ENCODE peak calls at places on chromosomes 4 and X, in nine cellular contexts. F is K562, N is sigmoid colon, A is HL-60, D is H1, V is Panc1, J is suprapubic skin, C is SK-N-SH, M is stomach. R is an unnamed sample.

GRCh38 chrX:73215263-73215662 is 612 bp upstream of the NAP1L2 start:
- DNase-seq in F (no peak), N (no peak), A (no peak), D (no peak), V (no peak), J (no peak), C (no peak), M (no peak), R (no peak)

GRCh38 chrX:19593684-19594083 is 78.4 kb upstream of the MAP3K15 start:
- DNase-seq in F (peak), N (no peak), A (peak), D (no peak), V (no peak), J (no peak), C (peak), M (no peak), R (no peak)

GRCh38 chr4:30760560-30760959 is 40.4 kb downstream of the PCDH7 start:
- DNase-seq in F (no peak), N (no peak), A (no peak), D (no peak), V (no peak), J (no peak), C (no peak), M (no peak), R (no peak)

GRCh38 chrX:38929966-38930421 is 128.7 kb downstream of the MID1IP1 start:
- DNase-seq in F (peak), N (peak), A (no peak), D (no peak), V (no peak), J (no peak), C (no peak), M (no peak), R (no peak)

GRCh38 chr4:114694770-114695169 is 96.2 kb downstream of the UGT8 start:
- DNase-seq in F (peak), N (no peak), A (no peak), D (no peak), V (peak), J (no peak), C (peak), M (no peak), R (no peak)

GRCh38 chrX:13001961-13002671 is 27.2 kb downstream of the TMSB4X start:
- DNase-seq in F (no peak), N (no peak), A (peak), D (no peak), V (no peak), J (no peak), C (no peak), M (no peak), R (no peak)

GRCh38 chrX:50903387-50904027 is 7.0 kb upstream of the BMP15 start:
- DNase-seq in F (peak), N (no peak), A (peak), D (no peak), V (no peak), J (no peak), C (peak), M (no peak), R (no peak)

GRCh38 chr4:177484613-177485021 is 42.4 kb upstream of the AGA start:
- DNase-seq in F (no peak), N (no peak), A (no peak), D (no peak), V (no peak), J (no peak), C (no peak), M (no peak), R (no peak)

GRCh38 chrX:73876897-73877296 is 313.9 kb downstream of the CHIC1 start:
- DNase-seq in F (no peak), N (no peak), A (no peak), D (no peak), V (no peak), J (no peak), C (no peak), M (no peak), R (no peak)

GRCh38 chrX:148135738-148136137 is 154.6 kb downstream of the FMR1NB start:
- DNase-seq in F (no peak), N (no peak), A (no peak), D (no peak), V (no peak), J (no peak), C (no peak), M (no peak), R (no peak)

GRCh38 chr4:94491322-94491721 is 39.6 kb downstream of the PDLIM5 start:
- DNase-seq in F (no peak), N (no peak), A (no peak), D (no peak), V (no peak), J (no peak), C (no peak), M (no peak), R (no peak)

GRCh38 chr4:102400898-102401297 is 55.6 kb upstream of the SLC39A8 start:
- DNase-seq in F (no peak), N (no peak), A (no peak), D (no peak), V (no peak), J (no peak), C (no peak), M (no peak), R (no peak)

GRCh38 chr4:15562623-15563022 is 92.5 kb downstream of the FBXL5 start:
- DNase-seq in F (no peak), N (no peak), A (no peak), D (no peak), V (no peak), J (no peak), C (no peak), M (no peak), R (no peak)

GRCh38 chrX:65924938-65925507 is 114.9 kb downstream of the VSIG4 start:
- DNase-seq in F (peak), N (no peak), A (peak), D (no peak), V (no peak), J (no peak), C (no peak), M (no peak), R (no peak)

GRCh38 chrX:65586491-65586890 is 51.9 kb upstream of the LAS1L start:
- DNase-seq in F (no peak), N (no peak), A (no peak), D (no peak), V (no peak), J (no peak), C (no peak), M (no peak), R (peak)

GRCh38 chr4:31328921-31329320 is 608.8 kb downstream of the PCDH7 start:
- DNase-seq in F (no peak), N (no peak), A (no peak), D (no peak), V (no peak), J (no peak), C (no peak), M (no peak), R (no peak)

GRCh38 chr4:13988347-13989265 is 361.1 kb upstream of the BOD1L1 start:
- DNase-seq in F (no peak), N (peak), A (no peak), D (no peak), V (no peak), J (no peak), C (no peak), M (no peak), R (peak)

GRCh38 chr4:17595471-17596005 is 18.5 kb downstream of the LAP3 start:
- DNase-seq in F (no peak), N (no peak), A (no peak), D (no peak), V (no peak), J (no peak), C (no peak), M (no peak), R (no peak)

GRCh38 chr4:123826896-123827295 is 430.3 kb downstream of the SPRY1 start:
- DNase-seq in F (no peak), N (no peak), A (no peak), D (no peak), V (no peak), J (no peak), C (no peak), M (no peak), R (no peak)

GRCh38 chrX:148540114-148540513 is 39.7 kb downstream of the AFF2 start:
- DNase-seq in F (peak), N (no peak), A (no peak), D (no peak), V (no peak), J (no peak), C (no peak), M (no peak), R (no peak)

GRCh38 chr4:69092980-69093568 is 3.2 kb upstream of the UGT2B7 start:
- DNase-seq in F (no peak), N (no peak), A (no peak), D (no peak), V (no peak), J (no peak), C (no peak), M (no peak), R (no peak)

GRCh38 chrX:26762253-26762652 is 546.3 kb downstream of the MAGEB5 start:
- DNase-seq in F (no peak), N (no peak), A (no peak), D (no peak), V (no peak), J (no peak), C (no peak), M (no peak), R (no peak)

GRCh38 chrX:153969904-153970397 is 1.7 kb downstream of the HCFC1 start:
- DNase-seq in F (peak), N (no peak), A (no peak), D (no peak), V (no peak), J (no peak), C (peak), M (no peak), R (no peak)

GRCh38 chrX:139724626-139725025 is 16.7 kb upstream of the MCF2 start:
- DNase-seq in F (no peak), N (no peak), A (no peak), D (no peak), V (no peak), J (no peak), C (no peak), M (no peak), R (no peak)

GRCh38 chr4:56410247-56410646 is 23.0 kb upstream of the AASDH start:
- DNase-seq in F (peak), N (no peak), A (no peak), D (peak), V (no peak), J (no peak), C (peak), M (peak), R (peak)

GRCh38 chr4:5371415-5372190 is 320.3 kb downstream of the STK32B start:
- DNase-seq in F (no peak), N (no peak), A (no peak), D (no peak), V (no peak), J (no peak), C (no peak), M (no peak), R (no peak)

GRCh38 chr4:48269861-48270515 is 350 bp upstream of the TEC start:
- DNase-seq in F (peak), N (peak), A (peak), D (peak), V (no peak), J (peak), C (peak), M (peak), R (peak)

GRCh38 chr4:67019670-67020069 is 525.6 kb downstream of the CENPC start:
- DNase-seq in F (no peak), N (no peak), A (no peak), D (no peak), V (no peak), J (no peak), C (no peak), M (no peak), R (no peak)
- TF ChIP-seq POLR2AphosphoS5 in F (no peak), N (no peak), A (no peak), D (no peak), V (no peak), J (no peak), C (no peak), M (no peak), R (no peak)

DNA sequence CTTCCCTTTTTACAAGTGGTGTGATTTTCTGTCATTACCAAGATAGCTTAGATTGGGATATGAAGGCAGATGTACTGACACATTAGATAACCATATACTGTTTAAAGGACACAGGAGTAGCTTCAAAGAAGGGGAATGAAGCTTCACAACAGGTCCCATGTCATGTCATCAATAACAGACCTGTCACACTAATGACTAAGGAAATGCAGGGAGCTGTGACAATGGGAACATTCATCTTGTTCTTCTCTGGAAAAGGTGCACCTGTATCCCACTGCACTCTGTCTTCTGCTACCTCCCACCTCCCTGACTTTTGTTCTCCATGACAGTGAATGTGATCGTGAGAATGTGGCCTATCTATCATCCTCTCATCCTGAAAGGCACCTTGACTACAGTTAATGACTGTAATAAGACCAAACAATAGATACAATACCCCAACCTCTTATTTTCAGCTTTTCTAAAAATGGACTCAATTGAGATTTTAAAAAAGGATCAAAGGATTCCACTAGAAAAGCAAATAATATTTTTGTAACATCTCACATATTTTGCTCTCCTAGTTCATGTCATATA is 472.5 kb downstream of the STPG2 start:
- DNase-seq in F (no peak), N (no peak), A (no peak), D (no peak), V (no peak), J (no peak), C (no peak), M (no peak), R (no peak)
- TF ChIP-seq POLR2AphosphoS5 in F (no peak), N (no peak), A (no peak), D (no peak), V (no peak), J (no peak), C (no peak), M (no peak), R (no peak)

GRCh38 chr4:82428969-82429727 is 1.1 kb downstream of the HNRNPDL start:
- DNase-seq in F (peak), N (peak), A (peak), D (peak), V (peak), J (peak), C (peak), M (peak), R (peak)

GRCh38 chr4:82431026-82431745 is 796 bp downstream of the ENOPH1 start:
- DNase-seq in F (no peak), N (no peak), A (peak), D (no peak), V (no peak), J (no peak), C (peak), M (peak), R (no peak)

GRCh38 chr4:82430193-82431025 is at the start of the genes ENOPH1 and HNRNPDL:
- DNase-seq in F (peak), N (peak), A (peak), D (peak), V (peak), J (peak), C (peak), M (peak), R (peak)

GRCh38 chr4:82429728-82430192 is 502 bp downstream of the HNRNPDL start:
- DNase-seq in F (no peak), N (peak), A (no peak), D (no peak), V (no peak), J (no peak), C (no peak), M (no peak), R (peak)

DNA sequence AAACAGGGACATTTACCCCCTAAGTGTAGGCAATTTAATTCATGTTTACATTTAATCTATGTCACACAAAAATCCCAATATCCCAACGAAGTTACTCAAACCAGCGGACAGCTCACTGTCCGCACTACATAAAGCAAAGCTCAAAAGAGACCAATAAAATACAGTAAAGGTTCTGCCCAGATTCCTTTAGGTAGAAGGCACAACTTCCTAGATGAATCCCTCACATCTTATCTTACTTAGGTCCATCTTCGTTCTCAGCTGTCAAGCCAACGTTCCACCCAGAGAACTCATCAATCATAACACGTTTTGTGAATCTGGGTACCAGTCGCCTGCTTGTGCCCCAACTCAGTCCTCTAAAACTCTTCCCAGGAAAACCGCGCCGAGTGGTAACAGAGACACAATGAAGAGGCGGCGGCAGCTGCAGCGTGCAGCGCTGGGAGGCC is 1.7 kb downstream of the HNRNPDL start:
- DNase-seq in F (no peak), N (no peak), A (no peak), D (no peak), V (no peak), J (no peak), C (no peak), M (no peak), R (no peak)
- TF ChIP-seq POLR2AphosphoS5 in F (no peak), N (no peak), A (no peak), D (no peak), V (no peak), J (no peak), C (no peak), M (no peak), R (no peak)

DNA sequence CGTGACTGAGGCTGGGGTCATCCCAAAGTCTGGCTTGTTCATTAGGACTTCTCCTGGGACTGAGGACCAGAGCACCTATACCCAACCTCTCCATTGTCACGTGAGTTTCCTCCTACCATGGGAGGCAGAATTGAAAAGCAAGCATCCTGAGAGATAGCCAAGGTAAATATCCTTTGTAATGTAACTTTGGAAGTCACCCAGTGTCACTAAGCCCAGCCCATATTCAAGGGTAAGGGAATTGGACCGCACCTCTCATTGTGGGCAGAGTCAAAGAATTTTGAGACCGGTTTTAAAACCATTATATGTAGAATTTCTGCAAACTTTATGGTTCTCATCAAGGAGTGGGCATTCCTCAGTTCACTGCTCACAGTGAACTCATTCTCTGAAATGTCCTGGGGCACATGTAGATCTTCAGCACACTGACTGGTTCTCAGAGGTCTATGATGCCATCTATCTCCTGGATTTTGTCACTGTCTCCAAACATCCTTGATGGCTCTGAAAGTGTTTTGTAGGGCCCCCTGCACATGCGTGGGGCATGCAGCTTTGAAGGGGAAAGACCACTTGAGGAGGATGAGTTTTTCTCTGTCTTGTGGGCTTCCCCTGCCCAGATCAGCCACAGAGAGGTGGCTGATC is 35.3 kb upstream of the CHRNA9 start:
- DNase-seq in F (no peak), N (no peak), A (peak), D (no peak), V (no peak), J (no peak), C (no peak), M (peak), R (no peak)
- TF ChIP-seq POLR2AphosphoS5 in F (no peak), N (no peak), A (no peak), D (no peak), V (no peak), J (no peak), C (no peak), M (no peak), R (no peak)

DNA sequence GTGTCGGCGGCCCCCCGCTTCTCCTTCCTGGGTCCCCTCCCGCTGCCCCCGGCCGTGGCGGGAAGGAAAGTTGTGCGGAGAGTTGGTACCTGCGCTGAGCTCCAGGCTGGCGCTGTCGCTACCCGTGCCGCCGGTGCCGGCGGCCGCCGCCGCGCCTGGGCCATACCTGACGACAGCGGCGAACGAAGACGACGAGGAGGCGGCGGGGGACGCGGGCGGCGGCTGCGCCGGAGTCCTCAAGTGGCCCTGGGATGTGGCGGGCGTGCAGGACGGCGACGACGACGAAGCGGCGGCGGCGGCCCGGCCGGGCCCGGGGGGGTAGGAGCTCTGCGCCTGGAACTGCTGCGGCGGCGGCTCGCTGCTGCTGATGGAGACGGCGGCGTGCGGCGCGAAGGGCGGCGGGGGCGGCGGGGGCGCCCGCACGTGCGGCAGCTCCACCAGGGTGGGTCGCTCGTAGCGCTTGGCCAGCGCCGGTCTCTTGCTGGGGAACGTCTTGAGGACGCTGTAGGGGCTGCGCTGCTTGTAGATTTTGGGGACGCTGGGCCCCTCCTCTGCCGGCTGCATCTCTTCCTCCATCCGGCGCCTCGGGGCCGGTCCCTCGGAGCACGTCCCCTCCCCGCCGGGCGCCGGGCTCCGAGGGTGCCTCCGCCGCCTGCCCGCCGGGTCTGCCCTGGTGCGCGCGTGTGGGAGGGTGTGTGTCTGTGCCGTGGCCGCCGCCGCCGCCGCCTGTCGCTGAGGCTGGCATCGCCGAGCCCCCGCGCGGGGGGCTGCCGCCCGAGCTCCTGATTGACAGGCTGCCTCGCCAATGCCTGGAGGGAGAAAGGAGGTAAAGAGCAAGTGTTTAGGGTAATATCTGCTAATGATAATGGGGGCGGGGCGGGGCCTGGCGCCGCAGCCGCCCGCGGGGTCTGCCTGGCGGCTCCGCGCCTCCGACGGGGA is 618 bp downstream of the BEND4 start:
- DNase-seq in F (no peak), N (no peak), A (no peak), D (peak), V (no peak), J (no peak), C (peak), M (peak), R (no peak)
- TF ChIP-seq POLR2AphosphoS5 in F (no peak), N (no peak), A (no peak), D (no peak), V (no peak), J (no peak), C (no peak), M (no peak), R (no peak)

GRCh38 chr4:140049024-140049923 is 104.7 kb downstream of the MAML3 start:
- DNase-seq in F (no peak), N (peak), A (peak), D (no peak), V (no peak), J (no peak), C (peak), M (peak), R (no peak)
- TF ChIP-seq POLR2AphosphoS5 in F (no peak), N (no peak), A (no peak), D (peak), V (no peak), J (no peak), C (no peak), M (peak), R (peak)